ENCODE peak calls at places on chromosomes 4 and X, in seven cellular contexts. W is IMR-90, R is K562, G is fibroblast of lung, A is H1, T is GM23248, K is PC-3. F is an unnamed sample. For H3K4me1, the result is how much of the 10 kb centered on the place peaks cover.

GRCh38 chrX:19747672-19748610 is 139.5 kb downstream of the SH3KBP1 start:
- DNase-seq in T (no peak), R (no peak), G (no peak), A (no peak), W (no peak), K (no peak), F (no peak)

GRCh38 chr4:69524708-69525107 is 29.0 kb upstream of the UGT2B4 start:
- DNase-seq in T (no peak), W (no peak), R (no peak), G (peak), K (no peak), A (no peak), F (no peak)

GRCh38 chr4:185999207-185999606 is 69.7 kb upstream of the TLR3 start:
- DNase-seq in T (no peak), A (no peak), R (no peak), G (peak), K (no peak), W (no peak), F (no peak)

GRCh38 chrX:43148305-43148704 is 370.3 kb upstream of the PPP1R2C start:
- DNase-seq in K (no peak), W (no peak), A (no peak), T (no peak), R (no peak), G (no peak), F (no peak)

GRCh38 chrX:71941771-71942170 is 31.1 kb downstream of the NHSL2 start:
- DNase-seq in W (peak), A (no peak), R (no peak), K (peak), G (peak), T (peak), F (no peak)

GRCh38 chrX:82945332-82945731 is 562.8 kb upstream of the POU3F4 start:
- DNase-seq in G (no peak), W (no peak), A (no peak), T (no peak), R (no peak), K (peak), F (no peak)

GRCh38 chr4:161522031-161522430 is 641.8 kb downstream of the FSTL5 start:
- DNase-seq in K (no peak), R (no peak), G (peak), W (no peak), A (no peak), T (no peak), F (no peak)

GRCh38 chr4:83074086-83074704 is 39.2 kb downstream of the COPS4 start:
- DNase-seq in K (peak), G (peak), T (peak), W (peak), A (no peak), R (peak), F (peak)

GRCh38 chrX:8364369-8365141 is 100.1 kb upstream of the VCX3B start:
- DNase-seq in W (no peak), A (peak), T (no peak), R (peak), K (peak), G (no peak), F (no peak)

GRCh38 chr4:37762294-37763163 is 64.0 kb upstream of the PGM2 start:
- DNase-seq in W (peak), K (peak), R (peak), T (peak), G (peak), A (no peak), F (peak)

GRCh38 chr4:89752932-89753598 is 83.9 kb downstream of the SNCA start:
- DNase-seq in T (peak), K (no peak), W (peak), G (peak), A (no peak), R (no peak), F (no peak)

GRCh38 chrX:2692221-2693122 is 1.4 kb downstream of the CD99 start:
- DNase-seq in W (peak), R (peak), A (no peak), K (peak), G (peak), T (peak), F (no peak)

GRCh38 chr4:152738812-152739211 is 40.7 kb downstream of the TIGD4 start:
- DNase-seq in W (peak), K (no peak), A (no peak), R (no peak), G (peak), T (peak), F (no peak)

GRCh38 chr4:7766086-7766485 is 173.6 kb downstream of the AFAP1 start:
- DNase-seq in G (no peak), A (no peak), W (no peak), R (no peak), K (no peak), T (no peak), F (no peak)

GRCh38 chr4:56026596-56026995 is 77.9 kb downstream of the CEP135 start:
- DNase-seq in T (peak), R (no peak), W (peak), A (no peak), K (peak), G (peak), F (no peak)

GRCh38 chr4:73674451-73674919 is 54.2 kb upstream of the RASSF6 start:
- DNase-seq in K (peak), T (peak), G (peak), W (peak), R (no peak), A (no peak), F (peak)

GRCh38 chr4:2341261-2341841 is 77.1 kb downstream of the ZFYVE28 start:
- DNase-seq in T (no peak), R (no peak), W (no peak), K (no peak), A (no peak), G (no peak), F (no peak)

GRCh38 chrX:69466546-69466945 is 37.6 kb upstream of the NALF2 start:
- DNase-seq in T (no peak), G (no peak), K (no peak), W (no peak), R (no peak), A (no peak), F (no peak)

GRCh38 chrX:154010330-154011087 is 9.2 kb downstream of the IRAK1 start:
- DNase-seq in K (no peak), W (no peak), T (peak), A (no peak), G (no peak), R (no peak), F (no peak)

GRCh38 chrX:49060914-49061313 is 2.1 kb downstream of the CCDC120 start:
- DNase-seq in W (no peak), R (no peak), G (no peak), K (no peak), T (no peak), A (no peak), F (no peak)

GRCh38 chr4:77920371-77920770 is 57.7 kb downstream of the MRPL1 start:
- DNase-seq in R (no peak), W (no peak), A (no peak), G (no peak), T (no peak), K (no peak), F (no peak)

GRCh38 chr4:24686866-24687672 is 102.7 kb upstream of the DHX15 start:
- DNase-seq in A (no peak), T (no peak), W (no peak), R (peak), G (peak), K (peak), F (no peak)

GRCh38 chrX:131843996-131844395 is 179.1 kb upstream of the STK26 start:
- DNase-seq in K (no peak), A (no peak), W (no peak), T (no peak), G (no peak), R (no peak), F (no peak)

GRCh38 chrX:108199691-108200090 is 108.1 kb downstream of the ATG4A start:
- DNase-seq in G (peak), T (peak), W (peak), R (peak), A (no peak), K (peak), F (no peak)

GRCh38 chrX:111352424-111352823 is 59.6 kb downstream of the DCX start:
- DNase-seq in T (peak), K (peak), A (no peak), W (no peak), R (no peak), G (peak), F (no peak)

GRCh38 chrX:45758319-45758718 is 557.6 kb upstream of the DIPK2B start:
- DNase-seq in A (no peak), T (peak), K (peak), W (peak), R (no peak), G (peak), F (no peak)

GRCh38 chr4:22787753-22788389 is 95.1 kb downstream of the GBA3 start:
- DNase-seq in A (no peak), G (no peak), T (no peak), W (no peak), R (no peak), K (no peak), F (no peak)

GRCh38 chrX:27976284-27976683 is 5.0 kb downstream of the DCAF8L1 start:
- DNase-seq in G (peak), A (no peak), K (no peak), R (no peak), T (no peak), W (no peak), F (no peak)

GRCh38 chr4:17064959-17065358 is 166.5 kb upstream of the LDB2 start:
- DNase-seq in A (no peak), W (no peak), R (no peak), T (peak), K (no peak), G (no peak), F (no peak)

GRCh38 chr4:7845493-7846124 is 94.1 kb downstream of the AFAP1 start:
- DNase-seq in G (peak), R (no peak), K (no peak), T (no peak), A (no peak), W (no peak), F (no peak)

GRCh38 chr4:71472946-71473345 is 134.1 kb downstream of the SLC4A4 start:
- DNase-seq in A (no peak), T (peak), K (peak), G (peak), W (peak), R (no peak), F (no peak)

GRCh38 chr4:59455751-59456150 is 1744.4 kb upstream of the ADGRL3 start:
- DNase-seq in G (no peak), A (no peak), R (no peak), K (peak), W (no peak), T (no peak), F (no peak)

GRCh38 chr4:137370206-137370633 is 162.1 kb downstream of the PCDH18 start:
- DNase-seq in R (no peak), W (peak), T (peak), K (peak), A (no peak), G (peak), F (peak)

GRCh38 chr4:158769175-158769831 is 477 bp downstream of the FNIP2 start:
- DNase-seq in R (peak), G (peak), T (peak), K (peak), W (no peak), A (no peak), F (no peak)

GRCh38 chr4:99915449-99915848 is 21.2 kb upstream of the LAMTOR3 start:
- DNase-seq in K (no peak), W (peak), R (no peak), A (no peak), T (no peak), G (no peak), F (no peak)

GRCh38 chr4:66572949-66573348 is 902.7 kb upstream of the EPHA5 start:
- DNase-seq in A (no peak), R (no peak), K (peak), W (peak), G (peak), T (peak), F (no peak)

GRCh38 chr4:74996996-74997395 is 64.1 kb downstream of the PARM1 start:
- DNase-seq in W (no peak), R (no peak), A (no peak), K (peak), T (no peak), G (no peak), F (no peak)

GRCh38 chrX:123835661-123836371 is 24.0 kb upstream of the XIAP start:
- DNase-seq in T (peak), K (peak), G (peak), A (no peak), W (peak), R (no peak), F (no peak)

GRCh38 chrX:46957299-46957698 is 45.1 kb downstream of the JADE3 start:
- DNase-seq in G (no peak), T (no peak), K (peak), W (no peak), A (no peak), R (peak), F (no peak)
- H3K4me1 ChIP-seq in G (under half), T (under half), K (under half), W (under half), A (under half), R (under half), F (under half)

GRCh38 chr4:116537828-116538227 is 547.5 kb downstream of the TRAM1L1 start:
- DNase-seq in W (no peak), G (no peak), K (no peak), T (no peak), R (no peak), A (no peak), F (no peak)
- H2AFZ ChIP-seq in W (no peak), G (no peak), K (no peak), T (no peak), R (no peak), A (no peak), F (no peak)

GRCh38 chr4:87053802-87054767 is 119.3 kb downstream of the AFF1 start:
- DNase-seq in T (no peak), G (no peak), A (no peak), K (no peak), R (peak), W (no peak), F (no peak)
- H3K4me1 ChIP-seq in T (under half), G (under half), A (under half), K (under half), R (half or more), W (under half), F (under half)

GRCh38 chrX:80808160-80808735 is 1.4 kb downstream of the BRWD3 start:
- DNase-seq in K (peak), T (peak), W (peak), G (peak), R (peak), A (no peak), F (no peak)
- H2AFZ ChIP-seq in K (peak), T (peak), W (peak), G (peak), R (peak), A (no peak), F (peak)

DNA sequence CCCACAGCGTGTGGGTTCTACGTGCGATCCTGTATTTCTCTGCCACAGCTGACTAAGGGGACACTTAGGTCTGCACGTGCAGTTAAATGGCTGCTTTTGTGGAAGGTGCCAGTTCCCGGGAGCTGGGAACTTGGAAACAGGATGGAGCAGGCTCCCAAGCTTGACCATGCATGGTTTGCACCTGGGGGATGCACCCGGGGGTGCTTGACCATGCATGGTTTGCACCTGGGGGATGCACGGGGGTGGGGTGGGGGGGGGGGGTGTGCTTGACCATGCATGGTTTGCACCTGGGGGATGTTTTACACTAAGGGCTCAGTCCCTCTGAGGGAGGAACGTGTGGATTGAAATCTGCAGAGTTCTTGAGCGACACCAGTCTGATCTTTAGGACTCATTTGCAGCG is 5.7 kb downstream of the WFS1 start:
- DNase-seq in K (no peak), A (no peak), G (no peak), W (no peak), T (no peak), R (no peak), F (no peak)
- H3K4me1 ChIP-seq in K (under half), A (under half), G (under half), W (under half), T (under half), R (under half), F (under half)

GRCh38 chr4:92235741-92236140 is 68.0 kb upstream of the GRID2 start:
- DNase-seq in K (peak), W (peak), T (no peak), R (no peak), A (no peak), G (peak), F (no peak)
- H2AFZ ChIP-seq in K (peak), W (no peak), T (no peak), R (no peak), A (no peak), G (peak), F (peak)

F was measured in keratinocyte.